ENCODE peak calls at places on chromosomes 5 and 9, in four cellular contexts. C is stimulated activated CD4-positive, alpha-beta T cell treated with anti-CD3 and anti-CD28 coated beads, TNF-alpha, amount 100 ng/mL, for 1 hour; R is HTR-8/SVneo; B is A172. L is an unnamed sample.

GRCh38 chr5:73373814-73374510 is 74.6 kb downstream of the FOXD1 start:
- DNase-seq in R (no peak), C (no peak), B (peak; percentile 16), L (no peak)

GRCh38 chr9:86741311-86742215 is 205.7 kb downstream of the GAS1 start:
- DNase-seq in R (peak; percentile 5), B (peak; percentile 80), C (no peak), L (no peak)

GRCh38 chr9:95808001-95808400 is 67.5 kb upstream of the ERCC6L2 start:
- DNase-seq in R (no peak), B (no peak), C (no peak), L (no peak)

GRCh38 chr9:115289757-115290208 is 171.8 kb upstream of the TNC start:
- DNase-seq in B (peak; percentile 71), R (peak; percentile 13), C (no peak), L (no peak)

GRCh38 chr5:60497706-60498500 is 202.1 kb downstream of the DEPDC1B start:
- DNase-seq in C (no peak), B (no peak), R (no peak), L (no peak)

GRCh38 chr5:60517850-60518249 is 182.1 kb downstream of the DEPDC1B start:
- DNase-seq in B (no peak), C (no peak), R (no peak), L (no peak)

GRCh38 chr9:121169094-121169601 is 32.5 kb downstream of the RAB14 start:
- DNase-seq in C (no peak), B (no peak), R (no peak), L (no peak)

GRCh38 chr5:128671861-128672414 is 133.9 kb upstream of the FBN2 start:
- DNase-seq in C (no peak), R (peak; percentile 4), B (peak; percentile 8), L (no peak)

GRCh38 chr5:112270299-112271293 is 148.5 kb downstream of the EPB41L4A start:
- DNase-seq in R (no peak), B (no peak), C (no peak), L (no peak)

GRCh38 chr5:28313543-28314334 is 1275.4 kb upstream of the CDH9 start:
- DNase-seq in R (peak; percentile 21), C (no peak), B (peak; percentile 13), L (no peak)

GRCh38 chr5:134252671-134253070 is 26.8 kb upstream of the PPP2CA start:
- DNase-seq in R (peak; percentile 57), B (peak; percentile 82), C (no peak), L (no peak)

GRCh38 chr9:133881671-133882381 is 110.3 kb downstream of the VAV2 start:
- DNase-seq in C (no peak), B (no peak), R (no peak), L (no peak)

GRCh38 chr9:137621131-137621757 is 2.4 kb downstream of the EHMT1 start:
- DNase-seq in C (no peak), B (no peak), R (no peak), L (no peak)

GRCh38 chr9:113516840-113517577 is 53.5 kb downstream of the RGS3 start:
- DNase-seq in R (no peak), C (peak; percentile 37), B (peak; percentile 20), L (peak; percentile 46)

GRCh38 chr9:124795881-124796415 is 19.0 kb downstream of the OLFML2A start:
- DNase-seq in B (no peak), R (no peak), C (no peak), L (no peak)

GRCh38 chr9:93807166-93808013 is 147.8 kb downstream of the BARX1 start:
- DNase-seq in R (no peak), C (no peak), B (no peak), L (no peak)

GRCh38 chr9:16410601-16411285 is 459.7 kb downstream of the BNC2 start:
- DNase-seq in B (peak; percentile 45), C (no peak), R (no peak), L (no peak)

GRCh38 chr9:12777149-12778010 is 2.6 kb downstream of the LURAP1L start:
- DNase-seq in B (no peak), R (no peak), C (no peak), L (no peak)

GRCh38 chr9:123255718-123256117 is 12.7 kb downstream of the STRBP start:
- DNase-seq in R (no peak), C (no peak), B (no peak), L (no peak)

GRCh38 chr5:73464016-73464745 is 15.6 kb upstream of the FOXD1 start:
- DNase-seq in B (no peak), R (no peak), C (no peak), L (no peak)

GRCh38 chr5:14593326-14594036 is 11.9 kb downstream of the OTULINL start:
- DNase-seq in C (no peak), B (peak; percentile 42), R (no peak), L (no peak)

GRCh38 chr5:126383246-126383645 is 40.0 kb upstream of the GRAMD2B start:
- DNase-seq in C (no peak), R (no peak), B (no peak), L (no peak)

GRCh38 chr9:11701706-11702105 is 991.5 kb upstream of the TYRP1 start:
- DNase-seq in B (no peak), R (no peak), C (no peak), L (no peak)

GRCh38 chr5:134146651-134147544 is 29.9 kb downstream of the SKP1 start:
- DNase-seq in B (no peak), R (no peak), C (no peak), L (no peak)

GRCh38 chr9:99103054-99103453 is 1.9 kb upstream of the TGFBR1 start:
- DNase-seq in R (no peak), B (no peak), C (no peak), L (no peak)

GRCh38 chr9:95595780-95596179 is 79.0 kb upstream of the PTCH1 start:
- DNase-seq in C (no peak), R (no peak), B (no peak), L (no peak)

GRCh38 chr5:130871346-130872086 is 293.5 kb downstream of the HINT1 start:
- DNase-seq in B (peak; percentile 11), C (peak; percentile 0), R (peak; percentile 3), L (no peak)

GRCh38 chr5:169547508-169547907 is 36.1 kb upstream of the SPDL1 start:
- DNase-seq in R (no peak), B (no peak), C (no peak), L (no peak)

GRCh38 chr9:136576269-136576626 is 30.4 kb upstream of the NOTCH1 start:
- DNase-seq in R (no peak), C (no peak), B (peak; percentile 92), L (no peak)

GRCh38 chr5:36885149-36885548 is 8.6 kb downstream of the NIPBL start:
- DNase-seq in C (no peak), R (no peak), B (no peak), L (no peak)

GRCh38 chr9:22255337-22255736 is 191.3 kb upstream of the DMRTA1 start:
- DNase-seq in B (no peak), R (no peak), C (no peak), L (no peak)

GRCh38 chr9:135711411-135711810 is 9.4 kb downstream of the KCNT1 start:
- DNase-seq in C (no peak), B (no peak), R (no peak), L (no peak)

GRCh38 chr9:27539479-27540441 is 10.1 kb upstream of the MOB3B start:
- DNase-seq in R (no peak), C (no peak), B (no peak), L (no peak)

GRCh38 chr9:121267689-121268597 is at the start of gene GSN:
- DNase-seq in R (no peak), B (peak; percentile 67), C (peak; percentile 29), L (peak; percentile 35)

GRCh38 chr9:112348993-112349333 is 15.5 kb upstream of the PTBP3 start:
- DNase-seq in R (no peak), C (no peak), B (no peak), L (no peak)

GRCh38 chr5:171945476-171945875 is 61.0 kb downstream of the FBXW11 start:
- DNase-seq in R (no peak), B (no peak), C (no peak), L (no peak)

GRCh38 chr9:136665111-136665703 is 2.5 kb downstream of the EGFL7 start:
- DNase-seq in C (peak; percentile 18), R (no peak), B (no peak), L (no peak)

GRCh38 chr5:116575635-116576042 is 1.0 kb upstream of the SEMA6A start:
- DNase-seq in C (no peak), B (no peak), R (no peak), L (no peak)

GRCh38 chr9:131082774-131083512 is 13.4 kb upstream of the AIF1L start:
- DNase-seq in R (no peak), C (no peak), B (peak; percentile 14), L (no peak)

GRCh38 chr9:89433826-89434225 is 64.1 kb downstream of the SEMA4D start:
- DNase-seq in R (no peak), C (no peak), B (no peak), L (no peak)

L was measured in activated CD4-positive, CD25-positive, alpha-beta regulatory T cell.